ENCODE peak calls at places on chromosomes 4 and X, in nine cellular contexts. L is CD8-positive, alpha-beta T cell; O is uterus; A is hepatocyte; T is body of pancreas; B is cardiac muscle cell; F is effector memory CD4-positive, alpha-beta T cell; J is OCI-LY7; U is lung. H is an unnamed sample. For H3K4me1 and H3K9me3, the result is how much of the 10 kb centered on the place peaks cover.

GRCh38 chr4:121938282-121939092 is 13.4 kb downstream of the TRPC3 start:
- DNase-seq in O (no peak), F (no peak), L (no peak), T (no peak), B (no peak), J (no peak), U (no peak), A (no peak), H (no peak)

GRCh38 chrX:45623266-45623665 is 422.6 kb upstream of the DIPK2B start:
- DNase-seq in B (no peak), O (no peak), L (no peak), F (no peak), T (no peak), U (no peak), J (no peak), A (peak), H (no peak)

GRCh38 chr4:151955721-151956340 is 195.0 kb upstream of the GATB start:
- DNase-seq in A (peak), B (no peak), L (no peak), J (no peak), O (no peak), T (no peak), F (no peak), U (no peak), H (no peak)

GRCh38 chrX:16750136-16750535 is 30.7 kb downstream of the SYAP1 start:
- DNase-seq in F (no peak), U (no peak), L (no peak), A (no peak), O (no peak), B (no peak), J (no peak), T (no peak), H (no peak)

GRCh38 chr4:96767815-96768480 is 928.1 kb downstream of the PDHA2 start:
- DNase-seq in T (no peak), L (no peak), J (no peak), A (no peak), F (no peak), U (no peak), B (no peak), O (no peak), H (no peak)

GRCh38 chrX:83501003-83501402 is 7.1 kb upstream of the POU3F4 start:
- DNase-seq in F (no peak), B (no peak), U (no peak), A (no peak), T (no peak), J (no peak), L (no peak), O (no peak), H (no peak)

GRCh38 chrX:153398275-153398960 is 2.7 kb downstream of the PNMA6E start:
- DNase-seq in A (no peak), J (no peak), L (no peak), O (no peak), T (no peak), F (no peak), B (no peak), U (no peak), H (no peak)

GRCh38 chr4:127284236-127284635 is 348.5 kb upstream of the INTU start:
- DNase-seq in U (no peak), O (no peak), F (no peak), L (no peak), T (no peak), A (no peak), B (no peak), J (no peak), H (no peak)

GRCh38 chr4:186813377-186814068 is 89.9 kb upstream of the FAT1 start:
- DNase-seq in B (no peak), O (no peak), U (no peak), F (no peak), J (no peak), T (no peak), L (no peak), A (no peak), H (no peak)

GRCh38 chr4:158176776-158177175 is 4.0 kb upstream of the GASK1B start:
- DNase-seq in B (no peak), L (no peak), F (no peak), U (no peak), T (no peak), J (no peak), O (no peak), A (no peak), H (no peak)
- H3K27ac ChIP-seq in B (no peak), L (no peak), F (no peak), U (no peak), T (no peak), J (no peak), O (no peak), A (peak), H (no peak)

GRCh38 chrX:1614927-1615326 is at the start of gene ASMT:
- DNase-seq in B (no peak), T (no peak), J (no peak), F (no peak), L (no peak), A (no peak), O (no peak), U (no peak), H (no peak)
- H3K4me1 ChIP-seq in B (under half), T (under half), J (under half), F (under half), L (under half), A (under half), O (under half), U (under half), H (under half)

DNA sequence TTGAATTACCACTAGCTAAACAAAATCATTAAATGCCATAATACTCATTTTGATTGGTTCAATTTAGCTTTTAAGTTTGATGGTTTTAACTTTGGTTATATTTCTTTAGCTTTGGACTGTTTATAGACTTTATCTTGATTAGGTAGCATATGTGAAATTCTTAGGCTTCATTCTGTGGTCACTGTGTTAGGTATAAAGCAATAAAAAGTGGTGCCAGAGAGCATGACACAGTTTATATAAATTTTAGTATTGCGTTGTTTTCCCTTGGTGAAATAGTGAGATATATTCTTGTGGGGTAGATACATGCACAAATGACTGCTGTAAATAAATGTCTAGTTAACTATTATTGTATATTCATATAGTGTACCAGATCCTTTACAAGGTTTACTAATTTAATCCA is 474.2 kb upstream of the GRID2 start:
- DNase-seq in B (no peak), O (no peak), U (no peak), T (no peak), F (no peak), A (no peak), L (no peak), J (no peak), H (no peak)
- H3K9me3 ChIP-seq in B (under half), O (under half), U (under half), T (under half), F (under half), A (under half), L (under half), J (under half), H (under half)

GRCh38 chrX:85112270-85112669 is 108.6 kb downstream of the APOOL start:
- DNase-seq in O (no peak), B (no peak), A (no peak), F (no peak), J (no peak), U (no peak), L (no peak), T (no peak), H (no peak)
- H3K27ac ChIP-seq in O (no peak), B (no peak), A (no peak), F (no peak), J (no peak), U (no peak), L (no peak), T (no peak), H (no peak)

GRCh38 chrX:130085551-130085986 is 24.7 kb downstream of the ELF4 start:
- DNase-seq in J (peak), L (no peak), A (no peak), U (no peak), O (no peak), B (no peak), F (no peak), T (no peak), H (no peak)
- H3K4me1 ChIP-seq in J (half or more), L (half or more), A (under half), U (under half), O (under half), B (under half), F (half or more), T (under half), H (under half)

H was measured in adrenal gland.